ENCODE peak calls at places on chromosomes 5 and 9, in five cellular contexts. Y, S, U, B and K are unnamed samples.

GRCh38 chr5:160968480-160968879 is 116.5 kb upstream of the ATP10B start:
- DNase-seq in Y (no peak), S (no peak), U (no peak), B (no peak), K (no peak)

GRCh38 chr9:114633452-114634089 is 22.5 kb downstream of the TMEM268 start:
- DNase-seq in Y (no peak), S (no peak), U (no peak), B (no peak), K (no peak)

GRCh38 chr9:34493972-34494535 is 28.7 kb downstream of the ENHO start:
- DNase-seq in Y (no peak), S (no peak), U (peak; percentile 80), B (peak; percentile 28), K (peak; percentile 67)

GRCh38 chr9:82271099-82271498 is 282.5 kb downstream of the SPATA31D1 start:
- DNase-seq in Y (no peak), S (no peak), U (peak; percentile 49), B (no peak), K (peak; percentile 90)

GRCh38 chr9:109315889-109316640 is 4.8 kb downstream of the EPB41L4B start:
- DNase-seq in Y (no peak), S (peak; percentile 54), U (peak; percentile 89), B (peak; percentile 98), K (no peak)

GRCh38 chr5:134902071-134902801 is 2.7 kb upstream of the PCBD2 start:
- DNase-seq in Y (no peak), S (no peak), U (no peak), B (no peak), K (peak; percentile 50)

GRCh38 chr9:87267701-87268100 is 230.0 kb upstream of the DAPK1 start:
- DNase-seq in Y (no peak), S (no peak), U (peak; percentile 81), B (no peak), K (peak; percentile 67)

GRCh38 chr5:374631-375335 is 53.3 kb downstream of the AHRR start:
- DNase-seq in Y (no peak), S (peak; percentile 26), U (no peak), B (no peak), K (no peak)

GRCh38 chr9:72156586-72156985 is 7.3 kb downstream of the GDA start:
- DNase-seq in Y (no peak), S (no peak), U (no peak), B (no peak), K (no peak)

GRCh38 chr9:19967567-19968459 is 179.0 kb upstream of the SLC24A2 start:
- DNase-seq in Y (no peak), S (no peak), U (no peak), B (no peak), K (no peak)